ENCODE peak calls at places on chromosomes 12 and 14, in seven cellular contexts. C, R, O, G, Q, Z and B are unnamed samples.

GRCh38 chr12:52847335-52848102 is 1.3 kb downstream of the KRT78 start:
- DNase-seq in R (peak; percentile 24), Z (no peak), O (peak; percentile 44), C (peak; percentile 79), G (no peak), Q (no peak), B (peak; percentile 60)

GRCh38 chr12:62331306-62331705 is 71.1 kb downstream of the USP15 start:
- DNase-seq in C (no peak), Z (no peak), R (no peak), Q (no peak), O (no peak), G (no peak), B (no peak)

GRCh38 chr14:73786942-73787759 is 64.5 kb upstream of the PTGR2 start:
- DNase-seq in Z (no peak), Q (no peak), R (peak; percentile 20), C (peak; percentile 56), O (peak; percentile 76), G (peak; percentile 81), B (no peak)

GRCh38 chr12:130300725-130301124 is 37.0 kb upstream of the PIWIL1 start:
- DNase-seq in O (no peak), Z (no peak), G (no peak), Q (no peak), R (no peak), C (no peak), B (no peak)

GRCh38 chr12:113248842-113249435 is 27.7 kb downstream of the TPCN1 start:
- DNase-seq in R (no peak), O (no peak), G (no peak), C (no peak), Z (no peak), Q (no peak), B (no peak)

GRCh38 chr14:103105580-103106168 is 11.1 kb downstream of the EXOC3L4 start:
- DNase-seq in G (no peak), Q (no peak), R (no peak), O (no peak), C (peak; percentile 55), Z (no peak), B (no peak)

GRCh38 chr12:102425109-102426009 is 55.0 kb downstream of the IGF1 start:
- DNase-seq in R (no peak), C (no peak), G (no peak), Z (no peak), Q (no peak), O (no peak), B (no peak)

GRCh38 chr14:76832503-76832988 is 6.3 kb downstream of the LRRC74A start:
- DNase-seq in G (no peak), Z (no peak), Q (no peak), R (no peak), O (no peak), C (no peak), B (no peak)

GRCh38 chr14:67987596-67987995 is 168.0 kb downstream of the RAD51B start:
- DNase-seq in Q (peak; percentile 95), Z (no peak), G (no peak), R (peak; percentile 61), O (peak; percentile 85), C (no peak), B (peak; percentile 98)

GRCh38 chr12:64937466-64937865 is 113.0 kb downstream of the TBC1D30 start:
- DNase-seq in G (no peak), Q (no peak), Z (no peak), R (no peak), C (no peak), O (no peak), B (no peak)

GRCh38 chr14:85535916-85536834 is 6.2 kb downstream of the FLRT2 start:
- DNase-seq in C (peak; percentile 35), Z (no peak), Q (peak; percentile 76), G (no peak), R (peak; percentile 56), O (peak; percentile 92), B (peak; percentile 48)

GRCh38 chr12:10600988-10601387 is 12.4 kb downstream of the MAGOHB start:
- DNase-seq in R (no peak), O (no peak), G (no peak), Z (no peak), Q (no peak), C (no peak), B (no peak)

GRCh38 chr12:111598637-111599458 is at the start of gene ATXN2:
- DNase-seq in C (peak; percentile 14), G (no peak), O (peak; percentile 83), Q (peak; percentile 68), Z (no peak), R (no peak), B (no peak)

GRCh38 chr12:64621257-64621942 is 11.1 kb downstream of the RASSF3 start:
- DNase-seq in Z (no peak), C (no peak), R (peak; percentile 25), G (no peak), Q (peak; percentile 79), O (peak; percentile 43), B (peak; percentile 46)

GRCh38 chr14:92677087-92677668 is 71.2 kb downstream of the LGMN start:
- DNase-seq in C (no peak), Q (no peak), R (no peak), O (no peak), G (no peak), Z (no peak), B (no peak)

GRCh38 chr12:76246611-76247010 is 101.6 kb downstream of the BBS10 start:
- DNase-seq in G (peak; percentile 3), C (no peak), O (no peak), R (no peak), Q (no peak), Z (no peak), B (no peak)

GRCh38 chr12:76337583-76337982 is 10.6 kb downstream of the BBS10 start:
- DNase-seq in C (peak; percentile 49), G (no peak), Q (peak; percentile 56), O (peak; percentile 54), R (no peak), Z (no peak), B (peak; percentile 79)

GRCh38 chr14:33936391-33936790 is 14.5 kb downstream of the EGLN3 start:
- DNase-seq in Z (no peak), Q (no peak), G (no peak), O (no peak), R (no peak), C (no peak), B (no peak)

GRCh38 chr12:87678453-87678852 is 350.7 kb downstream of the C12orf50 start:
- DNase-seq in C (peak; percentile 61), Q (peak; percentile 78), R (peak; percentile 40), O (peak; percentile 48), G (no peak), Z (no peak), B (peak; percentile 21)

GRCh38 chr12:25926536-25926935 is 31.9 kb upstream of the RASSF8 start:
- DNase-seq in O (no peak), Q (no peak), Z (no peak), R (no peak), G (no peak), C (peak; percentile 62), B (no peak)

GRCh38 chr12:7107181-7108041 is 1.6 kb downstream of the C1RL start:
- DNase-seq in R (peak; percentile 47), Z (no peak), C (peak; percentile 11), Q (no peak), G (no peak), O (peak; percentile 40), B (no peak)

GRCh38 chr14:69101331-69101826 is 51.5 kb downstream of the DCAF5 start:
- DNase-seq in Z (peak; percentile 21), Q (peak; percentile 89), R (peak; percentile 75), O (peak; percentile 95), C (peak; percentile 81), G (no peak), B (peak; percentile 84)

GRCh38 chr12:69101505-69101904 is 137.9 kb upstream of the CPSF6 start:
- DNase-seq in O (no peak), G (no peak), R (no peak), C (peak; percentile 19), Z (no peak), Q (peak; percentile 26), B (no peak)

GRCh38 chr14:57493467-57494181 is at the start of gene CCDC198:
- DNase-seq in Z (no peak), G (no peak), C (no peak), Q (no peak), O (peak; percentile 17), R (no peak), B (peak; percentile 51)

GRCh38 chr12:27109339-27110023 is 27.1 kb upstream of the C12orf71 start:
- DNase-seq in C (peak; percentile 24), G (no peak), O (peak; percentile 91), R (no peak), Q (peak; percentile 65), Z (no peak), B (peak; percentile 28)

GRCh38 chr14:37340353-37340752 is 142.6 kb downstream of the MIPOL1 start:
- DNase-seq in O (no peak), Q (no peak), G (no peak), Z (no peak), R (no peak), C (peak; percentile 14), B (no peak)

GRCh38 chr12:5043589-5044419 is at the start of gene KCNA5:
- DNase-seq in Z (no peak), G (peak; percentile 77), Q (no peak), O (no peak), R (no peak), C (no peak), B (no peak)
- TF ChIP-seq EZH2 in Z (no peak), G (peak; percentile 72), Q (no peak), O (no peak), R (no peak), C (no peak), B (peak; percentile 89)

DNA sequence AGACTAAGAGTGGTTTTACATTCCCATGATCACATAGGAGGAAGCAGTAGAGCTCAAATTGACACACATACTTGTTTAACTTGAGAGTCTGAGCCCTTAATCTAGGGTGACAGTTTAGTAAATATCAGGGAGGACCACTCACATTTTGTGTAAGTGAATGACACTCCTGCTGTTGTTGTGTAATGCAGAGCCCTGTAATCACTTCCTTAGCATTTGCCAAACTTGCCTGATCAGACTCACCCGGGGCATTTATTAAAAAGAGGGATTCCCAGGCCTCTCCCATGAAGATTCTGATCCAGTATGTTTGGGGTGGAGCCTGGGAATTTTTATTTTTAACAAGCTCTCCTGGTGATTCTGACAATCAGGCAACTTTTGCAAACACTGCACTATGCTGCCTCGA is 119.6 kb downstream of the NUAK1 start:
- DNase-seq in Z (no peak), O (peak; percentile 42), C (no peak), R (no peak), G (no peak), Q (no peak), B (no peak)
- H3K4me2 ChIP-seq in Z (no peak overlapping the region), O (no peak overlapping the region), C (no peak overlapping the region), R (no peak overlapping the region), G (no peak overlapping the region), Q (no peak overlapping the region), B (no peak overlapping the region)

GRCh38 chr12:119505001-119505400 is 88.6 kb upstream of the TMEM233 start:
- DNase-seq in G (no peak), Q (no peak), Z (peak; percentile 32), O (no peak), C (peak; percentile 15), R (no peak), B (peak; percentile 3)

DNA sequence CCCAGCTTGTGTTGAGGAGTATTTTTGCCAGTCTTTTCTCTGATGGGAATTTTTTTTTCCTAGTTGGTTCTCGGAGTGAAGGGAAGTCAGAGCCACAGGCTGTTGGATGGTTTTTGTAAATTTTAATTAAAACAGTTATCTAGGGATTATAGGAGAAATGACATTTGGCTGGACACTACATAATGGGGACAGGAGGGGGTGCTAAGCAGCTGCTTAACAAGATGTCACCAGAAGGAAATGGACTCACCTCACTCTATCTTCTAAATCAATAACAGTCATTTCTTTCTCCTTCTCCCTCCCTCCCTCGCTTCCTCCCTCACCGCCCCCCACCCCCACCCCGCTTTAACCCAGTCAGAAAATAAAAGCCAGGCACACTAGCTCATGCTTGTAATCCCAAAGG is 93.4 kb upstream of the TMEM233 start:
- DNase-seq in Z (no peak), C (peak; percentile 16), R (no peak), Q (no peak), O (no peak), G (no peak), B (no peak)
- H3K4me1 ChIP-seq in Z (peaks cover 2% of the 10 kb centered on the region), C (no peaks in the 10 kb centered on the region), R (no peaks in the 10 kb centered on the region), Q (no peaks in the 10 kb centered on the region), O (no peaks in the 10 kb centered on the region), G (peaks cover 5% of the 10 kb centered on the region), B (no peaks in the 10 kb centered on the region)

GRCh38 chr14:25464078-25464477 is 414.1 kb upstream of the STXBP6 start:
- DNase-seq in R (no peak), Z (no peak), O (no peak), Q (no peak), C (no peak), G (no peak), B (no peak)
- TF ChIP-seq EZH2 in R (no peak), Z (no peak), O (no peak), Q (no peak), C (no peak), G (no peak), B (no peak)